ENCODE peak calls at places on chromosomes 4 and X, in nine cellular contexts. B, W, M, A, I, G, J, Y and S are unnamed samples.

GRCh38 chr4:121375262-121375661 is 5.6 kb downstream of the QRFPR start:
- DNase-seq in G (no peak), M (no peak), B (no peak), W (no peak), J (no peak), Y (no peak), A (peak; percentile 15), I (no peak), S (no peak)

GRCh38 chr4:186666252-186666651 is 57.4 kb downstream of the FAT1 start:
- DNase-seq in J (no peak), A (no peak), Y (no peak), G (no peak), W (no peak), B (peak; percentile 50), I (no peak), M (no peak), S (no peak)

GRCh38 chr4:70027011-70027410 is 1.2 kb upstream of the HTN3 start:
- DNase-seq in I (no peak), Y (no peak), G (no peak), W (no peak), B (no peak), M (no peak), A (no peak), J (no peak), S (no peak)

GRCh38 chrX:16466640-16467432 is 183.1 kb upstream of the S100G start:
- DNase-seq in I (no peak), W (no peak), Y (no peak), M (no peak), G (no peak), B (no peak), A (peak; percentile 28), J (no peak), S (no peak)

GRCh38 chrX:40285876-40286275 is 188.1 kb upstream of the BCOR start:
- DNase-seq in A (no peak), B (no peak), G (no peak), J (no peak), I (no peak), Y (no peak), M (no peak), W (no peak), S (no peak)

GRCh38 chr4:3046149-3046548 is 28.2 kb downstream of the HTT-AS start:
- DNase-seq in W (no peak), G (no peak), I (no peak), Y (peak; percentile 94), J (peak; percentile 90), B (no peak), M (no peak), A (no peak), S (no peak)

GRCh38 chr4:26931961-26932360 is 71.3 kb downstream of the STIM2 start:
- DNase-seq in J (no peak), Y (no peak), G (no peak), B (no peak), I (no peak), A (no peak), W (no peak), M (no peak), S (no peak)

GRCh38 chrX:42615161-42615563 is 162.8 kb downstream of the PPP1R2C start:
- DNase-seq in M (no peak), I (no peak), G (no peak), W (no peak), J (no peak), B (peak; percentile 17), A (peak; percentile 28), Y (peak; percentile 46), S (no peak)

GRCh38 chr4:7630559-7631287 is 196.0 kb upstream of the PSAPL1 start:
- DNase-seq in M (peak; percentile 61), I (no peak), W (peak; percentile 57), G (peak; percentile 71), A (peak; percentile 46), B (peak; percentile 63), Y (no peak), J (no peak), S (no peak)

GRCh38 chr4:182555997-182556418 is 312.8 kb downstream of the TENM3 start:
- DNase-seq in J (no peak), B (no peak), A (peak; percentile 71), I (no peak), Y (no peak), M (peak; percentile 77), G (no peak), W (no peak), S (no peak)

GRCh38 chrX:338281-338835 is 19.8 kb upstream of the GTPBP6 start:
- DNase-seq in I (no peak), M (no peak), G (no peak), A (no peak), B (no peak), J (no peak), Y (no peak), W (no peak), S (no peak)

GRCh38 chr4:182338731-182339130 is 95.5 kb downstream of the TENM3 start:
- DNase-seq in I (no peak), A (no peak), M (no peak), W (no peak), B (no peak), J (no peak), Y (no peak), G (no peak), S (no peak)

GRCh38 chr4:145954924-145955339 is 16.3 kb upstream of the ZNF827 start:
- DNase-seq in M (peak; percentile 82), Y (no peak), B (peak; percentile 74), A (peak; percentile 47), I (no peak), G (no peak), J (no peak), W (no peak), S (no peak)

GRCh38 chrX:12975999-12976558 is 1.2 kb downstream of the TMSB4X start:
- DNase-seq in A (peak; percentile 75), W (peak; percentile 42), G (peak; percentile 47), Y (peak; percentile 65), M (no peak), B (peak; percentile 70), I (no peak), J (peak; percentile 18), S (no peak)

GRCh38 chrX:12979630-12980015 is 4.7 kb downstream of the TMSB4X start:
- DNase-seq in I (no peak), G (no peak), A (no peak), J (no peak), B (no peak), Y (peak; percentile 38), W (no peak), M (no peak), S (no peak)

GRCh38 chrX:12979011-12979629 is 4.2 kb downstream of the TMSB4X start:
- DNase-seq in B (no peak), W (no peak), I (no peak), M (no peak), G (no peak), A (no peak), J (no peak), Y (peak; percentile 52), S (no peak)

GRCh38 chrX:12978205-12979010 is 3.5 kb downstream of the TMSB4X start:
- DNase-seq in Y (peak; percentile 93), I (no peak), J (peak; percentile 86), M (no peak), B (peak; percentile 81), W (no peak), A (peak; percentile 75), G (peak; percentile 37), S (no peak)

DNA sequence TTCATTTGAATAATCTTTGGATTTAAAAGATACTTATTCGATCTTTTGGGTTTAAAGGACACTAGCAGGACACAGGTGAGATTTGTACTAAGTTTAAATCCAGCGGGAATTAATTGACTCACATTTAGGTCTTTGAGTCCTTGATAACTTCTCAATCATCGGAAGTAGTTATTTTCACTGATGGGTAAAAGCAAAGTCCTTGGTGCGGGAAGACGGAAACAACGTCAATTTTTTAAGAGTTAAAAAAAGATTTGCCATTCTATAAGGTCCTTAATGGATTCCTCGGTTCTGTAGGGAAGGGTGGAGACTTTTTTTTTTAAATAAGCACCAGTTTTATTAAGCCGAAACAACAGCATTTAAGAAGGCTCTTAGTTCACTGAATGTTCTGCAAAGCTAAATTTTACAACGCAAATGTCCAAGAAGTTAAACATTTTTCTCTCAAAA is 2.9 kb downstream of the TMSB4X start:
- DNase-seq in J (peak; percentile 17), Y (no peak), A (no peak), I (no peak), B (no peak), M (no peak), G (no peak), W (no peak), S (no peak)
- H3K4me3 ChIP-seq in J (peak overlapping the region; percentile 54), Y (peak overlapping the region; percentile 90), A (peak overlapping the region; percentile 84), I (peak overlapping the region; percentile 81), B (peak overlapping the region; percentile 94), M (no peak overlapping the region), G (peak overlapping the region; percentile 73), W (peak overlapping the region; percentile 87), S (peak overlapping the region; percentile 72)

DNA sequence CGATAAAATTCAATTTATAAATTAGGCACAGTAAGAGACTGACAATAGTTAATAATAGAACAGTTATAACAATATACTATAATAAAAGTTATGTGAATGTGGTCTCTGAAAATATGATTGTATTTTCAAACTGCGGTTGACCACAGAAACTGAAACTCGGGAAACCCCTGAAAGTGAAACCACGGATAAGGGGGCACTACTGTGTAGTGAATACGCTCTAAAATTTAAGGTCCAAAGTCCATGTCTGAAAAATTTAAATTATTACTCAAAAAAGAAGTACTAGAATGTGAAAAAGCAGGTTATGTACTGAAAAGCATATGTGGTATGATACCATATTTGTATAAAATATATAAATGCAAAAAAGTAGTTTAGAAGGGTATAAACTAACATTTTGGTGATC is 1.9 kb downstream of the SMIM14 start:
- DNase-seq in J (peak; percentile 53), W (no peak), I (no peak), G (no peak), M (no peak), B (no peak), Y (peak; percentile 54), A (no peak), S (no peak)
- H3K4me3 ChIP-seq in J (peak overlapping the region; percentile 89), W (peak overlapping the region; percentile 96), I (peak overlapping the region; percentile 75), G (peak overlapping the region; percentile 80), M (peak overlapping the region; percentile 95), B (peak overlapping the region; percentile 85), Y (peak overlapping the region; percentile 93), A (peak overlapping the region; percentile 79), S (peak overlapping the region; percentile 68)

DNA sequence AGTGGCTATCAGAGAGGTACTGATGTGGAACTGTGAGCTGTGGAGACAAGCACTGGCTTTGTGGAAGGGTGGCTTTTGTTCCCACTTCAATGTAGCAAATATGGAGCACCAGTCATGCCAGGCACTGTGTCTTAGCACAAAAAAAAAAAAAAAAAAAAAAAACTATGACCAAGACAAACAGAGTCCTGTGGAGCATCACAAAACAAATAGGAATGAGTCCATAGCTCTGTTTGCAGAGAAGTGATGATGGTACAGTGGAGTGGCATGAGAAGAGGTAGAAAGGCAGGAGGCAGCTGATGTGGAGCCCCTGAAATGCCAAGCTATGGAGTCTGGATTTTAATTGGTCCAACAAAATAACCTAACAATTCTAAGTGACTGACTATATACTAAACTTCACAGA is 116.9 kb downstream of the RAB28 start:
- DNase-seq in G (no peak), B (no peak), I (no peak), M (no peak), W (no peak), A (no peak), J (no peak), Y (no peak), S (no peak)
- H3K4me3 ChIP-seq in G (no peak overlapping the region), B (no peak overlapping the region), I (no peak overlapping the region), M (no peak overlapping the region), W (no peak overlapping the region), A (no peak overlapping the region), J (no peak overlapping the region), Y (no peak overlapping the region), S (no peak overlapping the region)

DNA sequence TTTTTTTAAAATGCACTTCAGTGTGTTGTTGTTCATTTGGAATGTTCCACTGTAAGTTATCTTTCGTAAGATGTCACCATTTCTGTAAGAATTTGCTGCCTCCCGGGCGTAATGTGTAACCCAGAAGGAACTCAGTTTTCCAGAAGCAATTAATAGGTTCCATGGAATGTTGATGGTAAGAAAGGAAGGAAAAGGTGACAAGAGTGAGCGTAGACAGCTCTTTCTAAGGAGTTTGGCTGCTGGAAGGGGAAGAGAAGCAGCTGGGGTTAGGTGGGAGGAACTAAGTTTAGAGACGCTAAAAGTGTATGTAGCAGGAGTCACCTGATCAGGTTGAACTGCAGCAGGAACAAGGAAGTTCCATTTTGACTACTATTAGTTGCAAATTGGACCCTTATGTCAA is 35.9 kb downstream of the PNMA5 start:
- DNase-seq in B (no peak), A (no peak), G (no peak), I (no peak), J (no peak), Y (peak; percentile 45), M (no peak), W (no peak), S (no peak)
- H3K4me3 ChIP-seq in B (peak overlapping the region; percentile 44), A (no peak overlapping the region), G (no peak overlapping the region), I (no peak overlapping the region), J (no peak overlapping the region), Y (peak overlapping the region; percentile 70), M (no peak overlapping the region), W (no peak overlapping the region), S (peak overlapping the region; percentile 54)